ENCODE peak calls at places on chromosomes 16 and 17, in four cellular contexts. M is tibial artery, V is AG04449, P is stomach. A is an unnamed sample.
A peak's percentile ranks its signal among the peaks of the same experiment; 100 is the strongest.

GRCh38 chr17:79028496-79029326 is 4.7 kb downstream of the C1QTNF1 start:
- DNase-seq in M (peak; percentile 20), V (no peak), P (no peak), A (no peak)

GRCh38 chr17:81004336-81005015 is 12.8 kb downstream of the CHMP6 start:
- DNase-seq in M (no peak), V (no peak), P (no peak), A (no peak)

GRCh38 chr16:55439101-55439690 is 39.8 kb upstream of the MMP2 start:
- DNase-seq in M (no peak), V (no peak), P (no peak), A (no peak)

GRCh38 chr17:7763919-7764318 is 46.4 kb downstream of the DNAH2 start:
- DNase-seq in M (no peak), V (no peak), P (no peak), A (no peak)

GRCh38 chr17:40168262-40168832 is 8.9 kb upstream of the RAPGEFL1 start:
- DNase-seq in M (no peak), V (peak; percentile 26), P (peak; percentile 49), A (no peak)

GRCh38 chr17:77542551-77543490 is 402.1 kb downstream of the SEC14L1 start:
- DNase-seq in M (peak; percentile 89), V (peak; percentile 40), P (peak; percentile 75), A (peak; percentile 77)

GRCh38 chr17:29615048-29615385 is 7.7 kb downstream of the CORO6 start:
- DNase-seq in M (no peak), V (no peak), P (no peak), A (no peak)

GRCh38 chr16:4788489-4788889 is 344 bp upstream of the SEPTIN12 start:
- DNase-seq in M (no peak), V (no peak), P (no peak), A (no peak)

GRCh38 chr16:82585675-82586074 is 41.1 kb upstream of the CDH13 start:
- DNase-seq in M (no peak), V (peak; percentile 34), P (no peak), A (no peak)

GRCh38 chr17:34261568-34261967 is 6.5 kb downstream of the CCL2 start:
- DNase-seq in M (no peak), V (no peak), P (no peak), A (no peak)

GRCh38 chr16:67961551-67961957 is 6.9 kb downstream of the SLC12A4 start:
- DNase-seq in M (no peak), V (no peak), P (peak; percentile 91), A (peak; percentile 79)

GRCh38 chr17:6492892-6493674 is 48.8 kb downstream of the PIMREG start:
- DNase-seq in M (no peak), V (no peak), P (no peak), A (no peak)

GRCh38 chr17:42880776-42881175 is 19.8 kb upstream of the G6PC1 start:
- DNase-seq in M (no peak), V (no peak), P (no peak), A (no peak)

GRCh38 chr17:76593338-76593737 is 7.7 kb upstream of the ST6GALNAC2 start:
- DNase-seq in M (no peak), V (no peak), P (no peak), A (no peak)

GRCh38 chr17:32490101-32490482 is 3.3 kb downstream of the CDK5R1 start:
- DNase-seq in M (no peak), V (no peak), P (no peak), A (no peak)

GRCh38 chr17:7988750-7989178 is 13.7 kb upstream of the GUCY2D start:
- DNase-seq in M (no peak), V (no peak), P (no peak), A (peak; percentile 74)

GRCh38 chr17:44539664-44540063 is 17.6 kb upstream of the FZD2 start:
- DNase-seq in M (no peak), V (no peak), P (no peak), A (no peak)

GRCh38 chr16:58417600-58417999 is 25.3 kb downstream of the GINS3 start:
- DNase-seq in M (no peak), V (no peak), P (no peak), A (no peak)

GRCh38 chr17:2138768-2139167 is 83.9 kb downstream of the HIC1 start:
- DNase-seq in M (peak; percentile 30), V (no peak), P (no peak), A (no peak)

GRCh38 chr16:9820481-9821246 is 361.6 kb downstream of the GRIN2A start:
- DNase-seq in M (no peak), V (no peak), P (no peak), A (no peak)

GRCh38 chr17:41307647-41308046 is 1.5 kb downstream of the KRTAP16-1 start:
- DNase-seq in M (no peak), V (no peak), P (no peak), A (no peak)

GRCh38 chr16:80466024-80466986 is 74.5 kb upstream of the DYNLRB2 start:
- DNase-seq in M (peak; percentile 44), V (no peak), P (peak; percentile 77), A (peak; percentile 41)
- H3K4me3 ChIP-seq in M (no peak overlapping the region), V (no peak overlapping the region), P (no peak overlapping the region), A (no peak overlapping the region)

DNA sequence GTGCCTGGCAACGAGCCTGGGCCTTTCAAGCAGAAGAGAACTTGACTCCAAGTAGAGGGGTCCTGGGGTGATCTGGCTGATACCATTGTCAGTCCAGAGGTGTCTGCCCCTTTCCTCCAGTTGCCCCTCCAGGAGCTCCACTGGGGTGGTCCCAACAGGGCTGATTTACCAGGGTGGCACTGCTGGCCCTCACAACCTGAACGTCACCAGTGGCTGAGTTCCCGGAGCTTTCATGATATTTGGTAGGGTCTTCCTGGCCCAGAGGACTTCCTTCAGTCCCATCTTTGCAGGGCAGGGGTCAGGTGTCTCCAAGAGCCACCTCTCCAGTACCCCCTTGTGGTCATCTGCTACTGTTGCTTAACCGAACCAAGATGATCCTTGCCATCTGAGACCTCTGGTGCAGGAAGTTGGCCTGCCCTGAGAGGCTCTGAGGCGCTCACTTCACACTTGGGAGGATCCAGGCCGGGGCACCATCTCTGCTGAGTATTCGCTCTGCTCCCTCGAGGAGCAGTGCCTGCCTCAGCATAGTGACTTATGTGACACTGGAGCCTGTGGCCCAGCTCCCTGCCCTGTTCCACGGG is 3.5 kb downstream of the LIMD2 start:
- DNase-seq in M (no peak), V (no peak), P (peak; percentile 27), A (no peak)
- TF ChIP-seq CTCF in M (no peak), V (peak; percentile 25), P (no peak), A (no peak)

DNA sequence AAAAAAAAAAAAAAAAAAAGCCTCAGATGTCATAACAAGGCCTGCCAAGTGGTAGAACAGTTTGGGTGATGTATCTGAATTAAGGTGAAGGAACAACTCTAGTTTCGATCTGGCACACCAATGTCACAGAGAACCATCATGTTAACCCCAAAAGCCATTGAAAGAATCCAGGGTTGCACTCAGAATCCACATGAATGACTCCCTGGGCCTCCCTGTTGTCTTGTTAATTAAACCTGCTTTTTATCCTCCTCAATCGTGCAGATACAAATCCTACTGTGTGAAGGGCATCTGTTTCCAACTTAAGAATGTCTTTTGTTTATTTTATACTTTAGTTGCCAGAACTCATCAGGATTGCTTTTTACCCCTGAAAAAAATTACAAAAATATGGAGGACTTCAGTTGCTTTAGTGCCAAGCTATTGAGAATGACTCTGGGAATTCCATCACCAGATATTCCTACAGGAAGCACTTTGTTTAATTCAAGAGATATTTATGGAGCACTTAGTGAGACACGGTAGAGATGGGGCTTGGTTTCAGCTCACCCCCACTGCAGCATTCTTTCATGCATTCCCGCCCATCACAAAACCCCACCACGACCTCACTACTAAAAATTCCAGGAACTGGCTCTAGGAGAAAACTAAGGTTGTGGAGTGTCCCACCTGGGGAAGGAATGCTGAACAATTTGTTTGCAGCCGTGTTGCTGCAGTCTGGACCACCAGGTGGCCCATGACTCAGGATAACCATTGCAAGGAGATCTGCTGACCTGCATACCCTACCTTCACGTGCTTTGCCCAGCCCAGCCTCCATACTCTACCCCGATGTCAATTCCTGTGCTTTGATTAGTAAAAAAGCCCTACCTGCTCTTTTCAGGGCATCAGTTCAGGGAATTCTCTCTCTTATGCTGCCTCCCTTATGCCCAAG is 63.8 kb upstream of the GPRC5B start:
- DNase-seq in M (no peak), V (no peak), P (no peak), A (no peak)
- H3K4me3 ChIP-seq in M (no peak overlapping the region), V (no peak overlapping the region), P (no peak overlapping the region), A (no peak overlapping the region)

DNA sequence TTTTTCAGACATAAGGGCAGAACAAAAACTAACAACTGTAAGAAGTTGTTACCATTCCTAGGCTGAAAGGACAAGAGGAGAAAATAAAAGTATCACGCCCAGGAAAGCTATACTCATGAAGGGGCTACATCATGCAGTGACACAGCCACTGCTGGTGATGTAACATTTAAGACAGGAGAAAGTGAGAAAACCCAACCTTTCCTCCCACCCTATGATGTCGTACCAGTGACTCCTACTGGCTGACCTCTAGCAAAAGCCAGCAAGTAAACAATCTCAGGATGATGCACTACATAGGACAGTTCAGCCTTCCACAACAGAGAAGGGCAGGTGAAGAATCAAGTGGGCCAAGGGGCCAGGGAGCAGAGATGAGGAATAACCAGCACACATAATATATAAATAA is 14.0 kb upstream of the OR1E2 start:
- DNase-seq in M (no peak), V (no peak), P (no peak), A (no peak)
- TF ChIP-seq CTCF in M (no peak), V (no peak), P (no peak), A (no peak)

DNA sequence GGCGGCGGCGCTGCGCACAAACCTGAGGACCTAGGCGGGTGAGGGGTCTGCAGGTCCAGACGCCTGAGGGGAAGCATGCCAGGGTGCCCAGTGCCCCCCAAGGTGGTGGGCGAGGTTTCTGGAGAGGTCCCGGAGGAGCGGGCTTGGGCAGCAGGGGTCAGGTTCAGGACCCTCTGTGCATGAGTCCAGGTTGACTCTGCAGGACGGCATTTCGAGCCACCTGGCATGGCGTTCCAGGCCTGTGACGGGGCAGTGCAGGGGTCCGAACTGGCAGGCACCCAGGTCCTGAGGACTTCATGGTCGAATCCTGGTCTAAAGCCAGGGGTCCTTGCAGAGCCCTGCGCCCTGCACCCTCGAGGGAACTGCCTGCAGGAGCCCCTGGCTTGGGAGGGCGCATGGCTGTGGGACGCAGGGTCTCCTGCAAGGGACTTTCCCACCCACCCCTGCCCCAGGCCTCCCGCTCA is 3.5 kb downstream of the SLC16A3 start:
- DNase-seq in M (no peak), V (no peak), P (no peak), A (no peak)
- H3K4me3 ChIP-seq in M (peak overlapping the region; percentile 58), V (peak overlapping the region; percentile 86), P (no peak overlapping the region), A (no peak overlapping the region)

GRCh38 chr17:56125830-56126819 is 27.1 kb upstream of the ANKFN1 start:
- DNase-seq in M (peak; percentile 32), V (peak; percentile 47), P (no peak), A (no peak)

GRCh38 chr17:56119191-56119590 is 34.1 kb upstream of the ANKFN1 start:
- DNase-seq in M (no peak), V (no peak), P (no peak), A (no peak)

GRCh38 chr17:56121661-56122060 is 31.6 kb upstream of the ANKFN1 start:
- DNase-seq in M (no peak), V (no peak), P (no peak), A (no peak)
- TF ChIP-seq CTCF in M (no peak), V (no peak), P (no peak), A (no peak)

GRCh38 chr17:352421-353212 is at the start of gene RPH3AL:
- DNase-seq in M (peak; percentile 39), V (no peak), P (peak; percentile 88), A (peak; percentile 82)
- H3K4me3 ChIP-seq in M (no peak within 1 kb of the TSS), V (no peak within 1 kb of the TSS), P (peak within 1 kb of the TSS; percentile 9), A (no peak within 1 kb of the TSS)

GRCh38 chr16:89098767-89099430 is 5.2 kb downstream of the ACSF3 start:
- DNase-seq in M (no peak), V (no peak), P (no peak), A (no peak)
- TF ChIP-seq CTCF in M (no peak), V (no peak), P (no peak), A (no peak)